ENCODE peak calls at places on chromosomes 2 and 18, in ten cellular contexts. A, W, X, N, P, S, H, O, D and Q are unnamed samples. For H3K9me3, the result is how much of the 10 kb centered on the place peaks cover.

GRCh38 chr2:150610670-150611279 is 123.3 kb upstream of the RND3 start:
- DNase-seq in A (no peak), W (peak), X (no peak), N (peak), P (peak), S (no peak), H (peak), O (no peak), D (no peak), Q (no peak)

GRCh38 chr18:58379443-58379842 is 249.4 kb downstream of the ALPK2 start:
- DNase-seq in A (no peak), W (no peak), X (no peak), N (no peak), P (no peak), S (no peak), H (no peak), O (no peak), D (no peak), Q (no peak)

GRCh38 chr2:210515911-210516310 is 39.4 kb upstream of the LANCL1 start:
- DNase-seq in A (no peak), W (no peak), X (no peak), N (no peak), P (no peak), S (no peak), H (no peak), O (no peak), D (no peak), Q (no peak)

GRCh38 chr2:136112317-136112891 is 5.5 kb downstream of the CXCR4 start:
- DNase-seq in A (no peak), W (no peak), X (no peak), N (no peak), P (no peak), S (no peak), H (no peak), O (no peak), D (no peak), Q (no peak)

GRCh38 chr18:36025025-36025424 is 42.3 kb downstream of the RPRD1A start:
- DNase-seq in A (no peak), W (no peak), X (no peak), N (no peak), P (no peak), S (no peak), H (no peak), O (no peak), D (peak), Q (no peak)

GRCh38 chr2:67625671-67626070 is 228.5 kb downstream of the ETAA1 start:
- DNase-seq in A (no peak), W (no peak), X (no peak), N (no peak), P (no peak), S (no peak), H (no peak), O (no peak), D (no peak), Q (no peak)

GRCh38 chr2:67716895-67717294 is 319.8 kb downstream of the ETAA1 start:
- DNase-seq in A (no peak), W (no peak), X (no peak), N (no peak), P (no peak), S (no peak), H (no peak), O (no peak), D (no peak), Q (no peak)

GRCh38 chr18:71784777-71785176 is 759.4 kb downstream of the CBLN2 start:
- DNase-seq in A (no peak), W (no peak), X (no peak), N (no peak), P (no peak), S (no peak), H (peak), O (no peak), D (no peak), Q (no peak)

GRCh38 chr2:120448961-120449421 is 103.1 kb downstream of the INHBB start:
- DNase-seq in A (no peak), W (no peak), X (peak), N (peak), P (no peak), S (no peak), H (no peak), O (no peak), D (no peak), Q (peak)

GRCh38 chr2:27807476-27807875 is 36.0 kb downstream of the MRPL33 start:
- DNase-seq in A (peak), W (peak), X (no peak), N (peak), P (peak), S (no peak), H (peak), O (peak), D (peak), Q (peak)

GRCh38 chr2:202377308-202377736 is 1.2 kb downstream of the BMPR2 start:
- DNase-seq in A (peak), W (no peak), X (no peak), N (peak), P (peak), S (peak), H (peak), O (peak), D (peak), Q (peak)

GRCh38 chr2:238169708-238170251 is 11.0 kb downstream of the ERFE start:
- DNase-seq in A (peak), W (no peak), X (no peak), N (no peak), P (no peak), S (peak), H (peak), O (no peak), D (no peak), Q (peak)

GRCh38 chr2:210548031-210548430 is 8.4 kb upstream of the CPS1 start:
- DNase-seq in A (no peak), W (no peak), X (no peak), N (no peak), P (no peak), S (no peak), H (no peak), O (no peak), D (no peak), Q (no peak)

GRCh38 chr2:144453039-144453336 is 66.9 kb downstream of the ZEB2 start:
- DNase-seq in A (no peak), W (no peak), X (no peak), N (no peak), P (no peak), S (no peak), H (peak), O (no peak), D (no peak), Q (no peak)

GRCh38 chr2:100241236-100241635 is 81.1 kb downstream of the LONRF2 start:
- DNase-seq in A (no peak), W (no peak), X (peak), N (no peak), P (no peak), S (no peak), H (no peak), O (no peak), D (no peak), Q (no peak)

GRCh38 chr18:79922971-79923411 is 28.5 kb downstream of the SLC66A2 start:
- DNase-seq in A (no peak), W (no peak), X (peak), N (peak), P (peak), S (peak), H (no peak), O (no peak), D (peak), Q (no peak)

GRCh38 chr2:52710810-52711618 is 1056.6 kb upstream of the CHAC2 start:
- DNase-seq in A (no peak), W (no peak), X (no peak), N (no peak), P (no peak), S (no peak), H (no peak), O (no peak), D (no peak), Q (no peak)
- H3K9me3 ChIP-seq in A (under half), W (under half), X (under half), N (under half), P (under half), S (under half), H (under half), O (under half), D (under half), Q (under half)

GRCh38 chr2:65056215-65056989 is at the start of gene CEP68:
- DNase-seq in A (peak), W (peak), X (peak), N (peak), P (peak), S (peak), H (peak), O (peak), D (peak), Q (peak)
- TF ChIP-seq POLR2A in A (peak), W (peak), X (peak), N (peak), P (peak), S (peak), H (peak), O (peak), D (peak), Q (no peak)

DNA sequence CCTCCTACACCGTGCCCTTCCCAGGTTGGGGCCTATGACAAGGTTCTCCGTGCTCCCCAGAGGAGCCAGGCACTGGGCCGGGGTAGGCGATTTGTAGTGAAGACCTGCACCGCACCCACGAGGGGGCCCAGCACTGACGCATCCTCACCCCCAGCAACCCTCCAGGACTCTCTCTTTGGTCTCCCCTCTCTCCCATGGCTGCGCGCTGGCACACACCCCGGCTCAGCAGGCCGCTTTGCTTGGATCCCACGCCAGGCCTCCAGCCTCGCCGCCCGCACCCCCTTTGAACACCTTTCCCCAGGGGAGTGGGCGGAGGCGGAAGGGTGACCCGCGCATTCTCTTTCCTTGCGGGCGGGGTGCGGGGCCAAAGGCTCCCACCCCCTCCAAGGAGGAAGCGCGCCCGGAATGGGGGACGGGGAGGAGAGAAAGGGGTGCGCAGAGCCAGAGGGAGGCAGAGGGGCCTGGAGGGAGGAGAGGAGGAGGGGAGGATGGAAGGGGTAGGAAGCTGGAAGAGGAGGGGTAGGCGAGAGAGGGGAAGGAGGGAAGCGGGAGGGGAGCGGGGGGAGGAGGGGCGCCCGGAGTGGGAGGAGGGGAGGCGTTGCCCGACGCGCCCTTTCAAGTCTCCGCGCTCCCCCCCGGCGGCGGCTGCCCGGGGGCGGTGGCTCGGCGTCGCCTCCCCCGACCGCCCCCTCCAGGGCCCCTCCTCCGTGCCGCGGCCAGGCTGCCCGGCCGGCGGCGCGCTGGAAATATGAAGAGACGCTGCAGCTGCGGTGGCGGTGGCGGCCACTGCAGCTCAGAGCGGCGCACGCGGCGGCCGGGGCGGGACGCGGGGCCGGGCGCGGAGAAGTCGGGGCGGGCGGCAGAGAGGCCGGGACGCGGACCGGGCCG is at the start of gene APCDD1:
- DNase-seq in A (peak), W (no peak), X (peak), N (peak), P (peak), S (peak), H (no peak), O (peak), D (peak), Q (peak)
- H3K27ac ChIP-seq in A (peak), W (no peak), X (peak), N (peak), P (peak), S (peak), H (peak), O (no peak), D (peak), Q (peak)

DNA sequence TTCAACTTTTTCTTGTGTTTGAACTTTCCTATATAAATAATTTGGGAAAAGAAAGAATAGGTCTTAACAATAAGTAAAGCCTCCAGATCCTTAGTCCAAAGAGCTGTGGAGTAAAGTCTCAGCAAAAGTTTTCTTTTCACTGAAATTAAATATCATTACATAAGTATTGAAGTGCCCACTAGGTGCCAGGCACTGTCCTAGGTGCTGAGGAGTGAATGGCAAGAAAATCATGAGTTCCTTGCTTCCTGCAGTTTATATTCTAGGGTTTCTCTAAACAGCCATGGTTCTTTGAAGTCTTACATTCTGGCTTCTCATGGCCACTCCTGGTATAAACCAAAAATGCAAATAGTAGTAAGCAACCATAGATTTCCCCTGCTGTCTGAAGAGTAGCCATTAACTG is 59.7 kb downstream of the SPP2 start:
- DNase-seq in A (no peak), W (no peak), X (no peak), N (no peak), P (no peak), S (no peak), H (no peak), O (no peak), D (no peak), Q (no peak)
- H3K9me3 ChIP-seq in A (under half), W (under half), X (under half), N (under half), P (under half), S (under half), H (under half), O (under half), D (under half), Q (under half)

GRCh38 chr2:215435809-215436704 is at the start of gene FN1:
- DNase-seq in A (peak), W (peak), X (peak), N (peak), P (peak), S (peak), H (peak), O (peak), D (peak), Q (peak)
- TF ChIP-seq POLR2A in A (peak), W (no peak), X (no peak), N (peak), P (peak), S (peak), H (peak), O (peak), D (peak), Q (no peak)

GRCh38 chr2:167383610-167384194 is 495.4 kb downstream of the XIRP2 start:
- DNase-seq in A (no peak), W (no peak), X (no peak), N (peak), P (no peak), S (no peak), H (no peak), O (no peak), D (no peak), Q (no peak)
- H3K27ac ChIP-seq in A (no peak), W (no peak), X (no peak), N (peak), P (no peak), S (no peak), H (no peak), O (no peak), D (no peak), Q (no peak)